ENCODE peak calls at places on chromosome 19, in six cellular contexts. One of them, this sample, is unnamed.

GRCh38 chr19:15466851-15467733 is 2.7 kb upstream of the RASAL3 start:
- DNase-seq in heart left ventricle: no peak
- DNase-seq in colonic mucosa: no peak
- DNase-seq in uterus: no peak
- DNase-seq in breast epithelium: no peak
- DNase-seq in Caco-2: no peak
- DNase-seq in this sample: no peak

GRCh38 chr19:6233051-6233826 is 46.5 kb downstream of the MLLT1 start:
- DNase-seq in colonic mucosa: no peak
- DNase-seq in breast epithelium: peak; percentile 69
- DNase-seq in Caco-2: no peak
- DNase-seq in heart left ventricle: peak; percentile 90
- DNase-seq in uterus: peak; percentile 67
- DNase-seq in this sample: peak; percentile 82

GRCh38 chr19:55115446-55116065 is 1.9 kb downstream of the PPP1R12C start:
- DNase-seq in heart left ventricle: peak; percentile 68
- DNase-seq in Caco-2: no peak
- DNase-seq in breast epithelium: no peak
- DNase-seq in uterus: peak; percentile 43
- DNase-seq in colonic mucosa: no peak
- DNase-seq in this sample: no peak

GRCh38 chr19:47240996-47241918 is 10.3 kb upstream of the BBC3 start:
- DNase-seq in Caco-2: peak; percentile 91
- DNase-seq in heart left ventricle: peak; percentile 71
- DNase-seq in uterus: peak; percentile 72
- DNase-seq in breast epithelium: peak; percentile 78
- DNase-seq in colonic mucosa: peak; percentile 83
- DNase-seq in this sample: peak; percentile 78

GRCh38 chr19:3094638-3095374 is 644 bp downstream of the GNA11 start:
- DNase-seq in heart left ventricle: no peak
- DNase-seq in breast epithelium: no peak
- DNase-seq in colonic mucosa: no peak
- DNase-seq in Caco-2: no peak
- DNase-seq in uterus: no peak
- DNase-seq in this sample: peak; percentile 28

GRCh38 chr19:49468199-49468598 is 5.8 kb upstream of the FLT3LG start:
- DNase-seq in heart left ventricle: no peak
- DNase-seq in uterus: no peak
- DNase-seq in colonic mucosa: no peak
- DNase-seq in Caco-2: no peak
- DNase-seq in breast epithelium: no peak
- DNase-seq in this sample: no peak

GRCh38 chr19:48230555-48231129 is 25.1 kb downstream of the CARD8 start:
- DNase-seq in colonic mucosa: no peak
- DNase-seq in uterus: no peak
- DNase-seq in breast epithelium: no peak
- DNase-seq in Caco-2: no peak
- DNase-seq in heart left ventricle: no peak
- DNase-seq in this sample: no peak

GRCh38 chr19:3544742-3545668 is 6.0 kb downstream of the TEKTIP1 start:
- DNase-seq in heart left ventricle: peak; percentile 68
- DNase-seq in Caco-2: peak; percentile 84
- DNase-seq in breast epithelium: no peak
- DNase-seq in uterus: peak; percentile 69
- DNase-seq in colonic mucosa: peak; percentile 82
- DNase-seq in this sample: peak; percentile 60

GRCh38 chr19:34990578-34991192 is 9.4 kb upstream of the GRAMD1A start:
- DNase-seq in heart left ventricle: no peak
- DNase-seq in colonic mucosa: no peak
- DNase-seq in uterus: no peak
- DNase-seq in Caco-2: no peak
- DNase-seq in breast epithelium: no peak
- DNase-seq in this sample: no peak

GRCh38 chr19:50975766-50976165 is 6.4 kb upstream of the KLK6 start:
- DNase-seq in colonic mucosa: peak; percentile 19
- DNase-seq in uterus: no peak
- DNase-seq in Caco-2: peak; percentile 60
- DNase-seq in breast epithelium: no peak
- DNase-seq in heart left ventricle: no peak
- DNase-seq in this sample: peak; percentile 82

GRCh38 chr19:19627716-19628498 is at the start of gene LPAR2:
- DNase-seq in breast epithelium: peak; percentile 66
- DNase-seq in Caco-2: peak; percentile 83
- DNase-seq in heart left ventricle: peak; percentile 28
- DNase-seq in uterus: no peak
- DNase-seq in colonic mucosa: peak; percentile 76
- DNase-seq in this sample: peak; percentile 75

GRCh38 chr19:58439576-58440554 is at the start of gene ZNF132:
- DNase-seq in Caco-2: no peak
- DNase-seq in heart left ventricle: peak; percentile 99
- DNase-seq in breast epithelium: peak; percentile 92
- DNase-seq in colonic mucosa: peak; percentile 97
- DNase-seq in uterus: peak; percentile 95
- DNase-seq in this sample: peak; percentile 99

GRCh38 chr19:16836115-16836905 is 7.1 kb downstream of the SIN3B start:
- DNase-seq in heart left ventricle: peak; percentile 45
- DNase-seq in Caco-2: no peak
- DNase-seq in colonic mucosa: no peak
- DNase-seq in breast epithelium: no peak
- DNase-seq in uterus: peak; percentile 35
- DNase-seq in this sample: no peak

GRCh38 chr19:3599776-3600183 is 6.9 kb downstream of the TBXA2R start:
- DNase-seq in colonic mucosa: no peak
- DNase-seq in heart left ventricle: no peak
- DNase-seq in Caco-2: no peak
- DNase-seq in breast epithelium: no peak
- DNase-seq in uterus: no peak
- DNase-seq in this sample: no peak

GRCh38 chr19:55172741-55173140 is 6.3 kb upstream of the DNAAF3 start:
- DNase-seq in breast epithelium: no peak
- DNase-seq in uterus: no peak
- DNase-seq in colonic mucosa: no peak
- DNase-seq in Caco-2: no peak
- DNase-seq in heart left ventricle: no peak
- DNase-seq in this sample: no peak

GRCh38 chr19:6235031-6235951 is 44.5 kb downstream of the MLLT1 start:
- DNase-seq in heart left ventricle: peak; percentile 26
- DNase-seq in breast epithelium: no peak
- DNase-seq in colonic mucosa: no peak
- DNase-seq in uterus: no peak
- DNase-seq in Caco-2: no peak
- DNase-seq in this sample: peak; percentile 1

GRCh38 chr19:45882652-45883585 is 3.0 kb downstream of the IRF2BP1 start:
- DNase-seq in colonic mucosa: peak; percentile 93
- DNase-seq in heart left ventricle: peak; percentile 78
- DNase-seq in uterus: peak; percentile 81
- DNase-seq in breast epithelium: peak; percentile 89
- DNase-seq in Caco-2: peak; percentile 99
- DNase-seq in this sample: peak; percentile 81

GRCh38 chr19:55146078-55146647 is 2.8 kb downstream of the TNNT1 start:
- DNase-seq in Caco-2: peak; percentile 69
- DNase-seq in uterus: no peak
- DNase-seq in heart left ventricle: no peak
- DNase-seq in colonic mucosa: peak; percentile 33
- DNase-seq in breast epithelium: no peak
- DNase-seq in this sample: no peak

GRCh38 chr19:46040952-46041500 is at the start of gene IGFL4:
- DNase-seq in breast epithelium: no peak
- DNase-seq in heart left ventricle: no peak
- DNase-seq in Caco-2: peak; percentile 48
- DNase-seq in uterus: no peak
- DNase-seq in colonic mucosa: no peak
- DNase-seq in this sample: no peak

GRCh38 chr19:17391371-17392151 is 2.4 kb downstream of the CCDC194 start:
- DNase-seq in heart left ventricle: no peak
- DNase-seq in uterus: no peak
- DNase-seq in colonic mucosa: no peak
- DNase-seq in Caco-2: no peak
- DNase-seq in breast epithelium: no peak
- DNase-seq in this sample: no peak

GRCh38 chr19:7772752-7773291 is 9.8 kb downstream of the CLEC4M start:
- DNase-seq in Caco-2: no peak
- DNase-seq in uterus: no peak
- DNase-seq in heart left ventricle: no peak
- DNase-seq in colonic mucosa: no peak
- DNase-seq in breast epithelium: no peak
- DNase-seq in this sample: no peak

GRCh38 chr19:2775556-2776430 is 7.3 kb downstream of the SGTA start:
- DNase-seq in uterus: peak; percentile 45
- DNase-seq in colonic mucosa: peak; percentile 45
- DNase-seq in Caco-2: no peak
- DNase-seq in heart left ventricle: peak; percentile 88
- DNase-seq in breast epithelium: no peak
- DNase-seq in this sample: peak; percentile 35

GRCh38 chr19:44640518-44640917 is 3.2 kb upstream of the PVR start:
- DNase-seq in uterus: no peak
- DNase-seq in Caco-2: no peak
- DNase-seq in colonic mucosa: no peak
- DNase-seq in breast epithelium: no peak
- DNase-seq in heart left ventricle: no peak
- DNase-seq in this sample: no peak

GRCh38 chr19:28567834-28568233 is 645.1 kb downstream of the UQCRFS1 start:
- DNase-seq in colonic mucosa: no peak
- DNase-seq in heart left ventricle: no peak
- DNase-seq in breast epithelium: no peak
- DNase-seq in uterus: no peak
- DNase-seq in Caco-2: no peak
- DNase-seq in this sample: no peak

GRCh38 chr19:572891-573825 is 762 bp downstream of the BSG start:
- DNase-seq in heart left ventricle: peak; percentile 43
- DNase-seq in colonic mucosa: peak; percentile 60
- DNase-seq in uterus: peak; percentile 58
- DNase-seq in breast epithelium: no peak
- DNase-seq in Caco-2: peak; percentile 41
- DNase-seq in this sample: peak; percentile 69

GRCh38 chr19:574658-575526 is 2.5 kb downstream of the BSG start:
- DNase-seq in Caco-2: no peak
- DNase-seq in heart left ventricle: peak; percentile 78
- DNase-seq in uterus: no peak
- DNase-seq in breast epithelium: no peak
- DNase-seq in colonic mucosa: peak; percentile 36
- DNase-seq in this sample: peak; percentile 71

GRCh38 chr19:577439-578392 is 5.3 kb downstream of the BSG start:
- DNase-seq in Caco-2: no peak
- DNase-seq in breast epithelium: no peak
- DNase-seq in colonic mucosa: no peak
- DNase-seq in heart left ventricle: no peak
- DNase-seq in uterus: no peak
- DNase-seq in this sample: no peak

GRCh38 chr19:576768-577438 is 4.5 kb downstream of the BSG start:
- DNase-seq in colonic mucosa: no peak
- DNase-seq in Caco-2: no peak
- DNase-seq in uterus: no peak
- DNase-seq in heart left ventricle: no peak
- DNase-seq in breast epithelium: no peak
- DNase-seq in this sample: no peak

GRCh38 chr19:575527-576506 is 3.4 kb downstream of the BSG start:
- DNase-seq in colonic mucosa: no peak
- DNase-seq in breast epithelium: no peak
- DNase-seq in heart left ventricle: peak; percentile 92
- DNase-seq in Caco-2: no peak
- DNase-seq in uterus: peak; percentile 47
- DNase-seq in this sample: peak; percentile 69
- H3K4me1 ChIP-seq in colonic mucosa: peaks cover 18% of the 10 kb centered on the region
- H3K4me1 ChIP-seq in breast epithelium: peaks cover 11% of the 10 kb centered on the region
- H3K4me1 ChIP-seq in heart left ventricle: peaks cover 73% of the 10 kb centered on the region
- H3K4me1 ChIP-seq in Caco-2: peaks cover 14% of the 10 kb centered on the region
- H3K4me1 ChIP-seq in uterus: peaks cover 28% of the 10 kb centered on the region
- H3K4me1 ChIP-seq in this sample: peaks cover 32% of the 10 kb centered on the region

GRCh38 chr19:13027031-13027430 is 31.8 kb downstream of the NFIX start:
- DNase-seq in colonic mucosa: no peak
- DNase-seq in uterus: no peak
- DNase-seq in breast epithelium: no peak
- DNase-seq in heart left ventricle: no peak
- DNase-seq in Caco-2: no peak
- DNase-seq in this sample: no peak
- H3K4me3 ChIP-seq in colonic mucosa: no peak overlapping the region
- H3K4me3 ChIP-seq in uterus: peak overlapping the region; percentile 40
- H3K4me3 ChIP-seq in breast epithelium: peak overlapping the region; percentile 53
- H3K4me3 ChIP-seq in heart left ventricle: peak overlapping the region; percentile 64
- H3K4me3 ChIP-seq in Caco-2: no peak overlapping the region
- H3K4me3 ChIP-seq in this sample: no peak overlapping the region

GRCh38 chr19:39407644-39408391 is 1.2 kb downstream of the ZFP36 start:
- DNase-seq in breast epithelium: peak; percentile 82
- DNase-seq in colonic mucosa: peak; percentile 54
- DNase-seq in heart left ventricle: peak; percentile 59
- DNase-seq in uterus: peak; percentile 64
- DNase-seq in Caco-2: peak; percentile 47
- DNase-seq in this sample: peak; percentile 58

GRCh38 chr19:39408392-39409206 is 2.0 kb downstream of the ZFP36 start:
- DNase-seq in breast epithelium: no peak
- DNase-seq in colonic mucosa: peak; percentile 57
- DNase-seq in Caco-2: no peak
- DNase-seq in uterus: peak; percentile 43
- DNase-seq in heart left ventricle: no peak
- DNase-seq in this sample: peak; percentile 37

GRCh38 chr19:39409886-39410619 is 2.4 kb upstream of the PLEKHG2 start:
- DNase-seq in breast epithelium: no peak
- DNase-seq in uterus: peak; percentile 88
- DNase-seq in heart left ventricle: peak; percentile 88
- DNase-seq in Caco-2: peak; percentile 71
- DNase-seq in colonic mucosa: peak; percentile 76
- DNase-seq in this sample: peak; percentile 61

GRCh38 chr19:39410620-39411005 is 1.9 kb upstream of the PLEKHG2 start:
- DNase-seq in heart left ventricle: no peak
- DNase-seq in Caco-2: no peak
- DNase-seq in breast epithelium: no peak
- DNase-seq in colonic mucosa: peak; percentile 38
- DNase-seq in uterus: no peak
- DNase-seq in this sample: no peak

DNA sequence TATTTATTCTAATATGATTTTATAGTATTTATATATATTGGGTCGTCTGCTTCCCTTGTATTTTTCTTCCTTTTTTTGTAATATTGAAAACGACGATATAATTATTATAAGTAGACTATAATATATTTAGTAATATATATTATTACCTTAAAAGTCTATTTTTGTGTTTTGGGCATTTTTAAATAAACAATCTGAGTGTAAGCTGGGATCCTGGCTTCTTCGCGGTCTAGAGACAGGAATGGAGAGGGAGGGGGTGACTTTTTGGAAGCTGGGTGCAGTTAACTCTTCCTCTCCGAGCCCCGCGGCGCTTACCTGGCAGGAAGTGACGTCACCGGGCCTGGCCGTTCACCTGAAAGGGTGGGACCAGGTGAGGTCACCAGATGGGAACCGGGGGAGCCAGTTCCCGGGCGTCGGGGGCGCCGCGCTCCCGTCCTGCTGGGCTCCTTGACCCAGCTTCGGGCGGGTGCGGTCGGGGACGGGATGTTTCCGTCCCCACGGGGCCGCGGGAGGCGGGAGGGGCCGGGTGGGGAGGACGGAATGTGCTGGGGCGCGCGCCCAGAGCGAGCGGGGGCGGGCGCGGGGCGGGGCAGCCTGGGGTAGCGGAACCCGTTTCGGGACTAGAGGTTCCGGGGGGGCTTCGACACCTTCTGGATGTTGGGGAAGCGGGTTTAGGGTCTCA is 2.7 kb downstream of the ZFP36 start:
- DNase-seq in breast epithelium: peak; percentile 97
- DNase-seq in Caco-2: peak; percentile 96
- DNase-seq in uterus: peak; percentile 95
- DNase-seq in colonic mucosa: peak; percentile 97
- DNase-seq in heart left ventricle: peak; percentile 95
- DNase-seq in this sample: peak; percentile 98
- H3K4me1 ChIP-seq in breast epithelium: peaks cover 8% of the 10 kb centered on the region
- H3K4me1 ChIP-seq in Caco-2: peaks cover 30% of the 10 kb centered on the region
- H3K4me1 ChIP-seq in uterus: peaks cover 4% of the 10 kb centered on the region
- H3K4me1 ChIP-seq in colonic mucosa: peaks cover 13% of the 10 kb centered on the region
- H3K4me1 ChIP-seq in heart left ventricle: peaks cover 44% of the 10 kb centered on the region
- H3K4me1 ChIP-seq in this sample: peaks cover 45% of the 10 kb centered on the region

GRCh38 chr19:11984986-11985385 is 20.1 kb downstream of the ZNF763 start:
- DNase-seq in heart left ventricle: no peak
- DNase-seq in colonic mucosa: no peak
- DNase-seq in breast epithelium: no peak
- DNase-seq in uterus: no peak
- DNase-seq in Caco-2: no peak
- DNase-seq in this sample: no peak
- H3K4me3 ChIP-seq in heart left ventricle: no peak overlapping the region
- H3K4me3 ChIP-seq in colonic mucosa: no peak overlapping the region
- H3K4me3 ChIP-seq in breast epithelium: no peak overlapping the region
- H3K4me3 ChIP-seq in uterus: no peak overlapping the region
- H3K4me3 ChIP-seq in Caco-2: no peak overlapping the region
- H3K4me3 ChIP-seq in this sample: no peak overlapping the region

This sample was measured in thyroid gland.